ENCODE peak calls at places on chromosomes 6 and 20, in ten cellular contexts. J is fibroblast of the aortic adventitia, P is uterus, K is ELF-1, X is B cell, M is neuronal stem cell, S is AG04450, U is 8988T, N is NCI-H2081, G is lower leg skin. F is an unnamed sample.

GRCh38 chr20:32201296-32201976 is 6.1 kb downstream of the PLAGL2 start:
- DNase-seq in J (no peak), P (no peak), K (no peak), X (no peak), M (no peak), S (no peak), U (no peak), N (no peak), G (no peak), F (no peak)

GRCh38 chr6:146598785-146599405 is at the start of gene ADGB:
- DNase-seq in J (peak), P (peak), K (peak), X (no peak), M (peak), S (peak), U (peak), N (no peak), G (peak), F (no peak)

GRCh38 chr6:44641344-44641743 is 253.8 kb downstream of the CDC5L start:
- DNase-seq in J (no peak), P (no peak), K (no peak), X (no peak), M (no peak), S (no peak), U (no peak), N (no peak), G (no peak), F (no peak)

GRCh38 chr6:4012826-4013225 is 66.1 kb downstream of the FAM217A start:
- DNase-seq in J (no peak), P (no peak), K (no peak), X (no peak), M (no peak), S (no peak), U (no peak), N (no peak), G (no peak), F (no peak)

GRCh38 chr20:35992713-35993335 is 24.4 kb downstream of the CNBD2 start:
- DNase-seq in J (peak), P (peak), K (peak), X (peak), M (peak), S (no peak), U (peak), N (peak), G (peak), F (peak)

GRCh38 chr20:61113731-61114130 is 138.3 kb upstream of the CDH4 start:
- DNase-seq in J (no peak), P (no peak), K (no peak), X (no peak), M (no peak), S (no peak), U (no peak), N (no peak), G (no peak), F (no peak)

GRCh38 chr6:157586476-157587126 is 205.6 kb downstream of the ZDHHC14 start:
- DNase-seq in J (no peak), P (no peak), K (no peak), X (no peak), M (no peak), S (no peak), U (no peak), N (no peak), G (no peak), F (no peak)

GRCh38 chr6:14848019-14848418 is 397.9 kb upstream of the JARID2 start:
- DNase-seq in J (peak), P (no peak), K (no peak), X (no peak), M (no peak), S (peak), U (no peak), N (no peak), G (no peak), F (no peak)

GRCh38 chr6:48426636-48427035 is 315.6 kb upstream of the PTCHD4 start:
- DNase-seq in J (peak), P (no peak), K (no peak), X (no peak), M (no peak), S (peak), U (no peak), N (no peak), G (no peak), F (no peak)

GRCh38 chr6:130525378-130525777 is 159.6 kb downstream of the TMEM200A start:
- DNase-seq in J (no peak), P (no peak), K (no peak), X (no peak), M (no peak), S (no peak), U (no peak), N (no peak), G (no peak), F (peak)

GRCh38 chr6:75158176-75158575 is 47.7 kb downstream of the COL12A1 start:
- DNase-seq in J (no peak), P (no peak), K (no peak), X (no peak), M (no peak), S (no peak), U (no peak), N (no peak), G (no peak), F (no peak)

GRCh38 chr6:19525673-19526072 is 311.5 kb upstream of the ID4 start:
- DNase-seq in J (no peak), P (no peak), K (no peak), X (no peak), M (no peak), S (no peak), U (no peak), N (no peak), G (no peak), F (no peak)

GRCh38 chr6:128598561-128598960 is 78.2 kb upstream of the PTPRK start:
- DNase-seq in J (no peak), P (no peak), K (no peak), X (no peak), M (no peak), S (no peak), U (no peak), N (no peak), G (no peak), F (no peak)

GRCh38 chr6:169372616-169373015 is 119.0 kb upstream of the THBS2 start:
- DNase-seq in J (no peak), P (no peak), K (no peak), X (no peak), M (no peak), S (no peak), U (no peak), N (no peak), G (no peak), F (no peak)

GRCh38 chr6:111715321-111715720 is 109.6 kb upstream of the TRAF3IP2 start:
- DNase-seq in J (no peak), P (no peak), K (no peak), X (no peak), M (no peak), S (no peak), U (no peak), N (no peak), G (no peak), F (no peak)

GRCh38 chr20:17343631-17344447 is 117.0 kb downstream of the PCSK2 start:
- DNase-seq in J (no peak), P (no peak), K (no peak), X (no peak), M (no peak), S (no peak), U (no peak), N (no peak), G (no peak), F (no peak)

F was measured in GM20000.